ENCODE peak calls at places on chromosomes 5 and 9, in four cellular contexts. Y is NCI-H2081; V is adrenal gland; Q is stimulated activated CD4-positive, alpha-beta T cell treated with anti-CD3 and anti-CD28 coated beads, Interleukin-2, amount 100 ng/mL, for 48 hours. Z is an unnamed sample.

GRCh38 chr5:128539038-128539429 is 989 bp upstream of the FBN2 start:
- DNase-seq in Y (no peak), V (peak), Q (no peak), Z (no peak)

GRCh38 chr5:109707531-109707930 is 17.8 kb downstream of the MAN2A1 start:
- DNase-seq in Y (no peak), V (no peak), Q (no peak), Z (no peak)

GRCh38 chr9:29830815-29831214 is 2257.5 kb upstream of the C9orf72 start:
- DNase-seq in Y (peak), V (peak), Q (no peak), Z (no peak)

GRCh38 chr9:82124090-82124489 is 135.5 kb downstream of the SPATA31D1 start:
- DNase-seq in Y (no peak), V (no peak), Q (no peak), Z (no peak)

GRCh38 chr5:91042225-91042624 is 340.9 kb downstream of the ARRDC3 start:
- DNase-seq in Y (no peak), V (no peak), Q (no peak), Z (no peak)

GRCh38 chr9:87771251-87772006 is 45.5 kb downstream of the CTSL start:
- DNase-seq in Y (no peak), V (no peak), Q (no peak), Z (no peak)

GRCh38 chr9:35903049-35903448 is 3.0 kb upstream of the HRCT1 start:
- DNase-seq in Y (peak), V (no peak), Q (peak), Z (no peak)

GRCh38 chr5:151020304-151021031 is at the start of gene GPX3:
- DNase-seq in Y (peak), V (peak), Q (no peak), Z (peak)